ENCODE peak calls at places on chromosomes 7 and 10, in five cellular contexts. One of them, this sample, is unnamed.

GRCh38 chr7:6422926-6423632 is 24.7 kb downstream of the DAGLB start:
- DNase-seq in HTR-8/SVneo: no peak
- DNase-seq in non-pigmented ciliary epithelial cell: no peak
- DNase-seq in A549: no peak
- DNase-seq in NCI-H774: no peak
- DNase-seq in this sample: no peak

GRCh38 chr7:112743811-112744210 is 46.4 kb downstream of the TMEM168 start:
- DNase-seq in A549: no peak
- DNase-seq in NCI-H774: peak
- DNase-seq in HTR-8/SVneo: no peak
- DNase-seq in non-pigmented ciliary epithelial cell: no peak
- DNase-seq in this sample: no peak

GRCh38 chr10:31864834-31865518 is 63.7 kb downstream of the ARHGAP12 start:
- DNase-seq in A549: peak
- DNase-seq in NCI-H774: no peak
- DNase-seq in non-pigmented ciliary epithelial cell: no peak
- DNase-seq in HTR-8/SVneo: no peak
- DNase-seq in this sample: no peak

GRCh38 chr10:79381804-79382221 is 34.5 kb downstream of the PPIF start:
- DNase-seq in HTR-8/SVneo: peak
- DNase-seq in A549: peak
- DNase-seq in non-pigmented ciliary epithelial cell: peak
- DNase-seq in NCI-H774: no peak
- DNase-seq in this sample: peak

GRCh38 chr10:79070091-79070610 is 1.4 kb downstream of the ZMIZ1 start:
- DNase-seq in NCI-H774: no peak
- DNase-seq in non-pigmented ciliary epithelial cell: no peak
- DNase-seq in A549: no peak
- DNase-seq in HTR-8/SVneo: no peak
- DNase-seq in this sample: no peak

GRCh38 chr7:95867309-95867708 is 95.0 kb downstream of the DYNC1I1 start:
- DNase-seq in HTR-8/SVneo: no peak
- DNase-seq in non-pigmented ciliary epithelial cell: no peak
- DNase-seq in A549: no peak
- DNase-seq in NCI-H774: peak
- DNase-seq in this sample: no peak

GRCh38 chr7:157009170-157009777 is 1.2 kb downstream of the MNX1 start:
- DNase-seq in A549: peak
- DNase-seq in NCI-H774: no peak
- DNase-seq in non-pigmented ciliary epithelial cell: no peak
- DNase-seq in HTR-8/SVneo: no peak
- DNase-seq in this sample: no peak

GRCh38 chr10:71548494-71548846 is 151.8 kb downstream of the CDH23 start:
- DNase-seq in non-pigmented ciliary epithelial cell: no peak
- DNase-seq in A549: peak
- DNase-seq in NCI-H774: no peak
- DNase-seq in HTR-8/SVneo: no peak
- DNase-seq in this sample: no peak

GRCh38 chr10:129601737-129602136 is 134.7 kb downstream of the MGMT start:
- DNase-seq in non-pigmented ciliary epithelial cell: no peak
- DNase-seq in NCI-H774: no peak
- DNase-seq in A549: no peak
- DNase-seq in HTR-8/SVneo: no peak
- DNase-seq in this sample: no peak

GRCh38 chr10:119396008-119396708 is 146.4 kb downstream of the RGS10 start:
- DNase-seq in non-pigmented ciliary epithelial cell: no peak
- DNase-seq in HTR-8/SVneo: no peak
- DNase-seq in NCI-H774: peak
- DNase-seq in A549: no peak
- DNase-seq in this sample: no peak

GRCh38 chr10:117136391-117136975 is 1.6 kb downstream of the VAX1 start:
- DNase-seq in NCI-H774: no peak
- DNase-seq in A549: no peak
- DNase-seq in HTR-8/SVneo: no peak
- DNase-seq in non-pigmented ciliary epithelial cell: no peak
- DNase-seq in this sample: no peak